ENCODE peak calls at places on chromosomes 5 and 9, in nine cellular contexts. P, R, I, C, H, D, E, G and B are unnamed samples.
A peak's percentile ranks its signal among the peaks of the same experiment; 100 is the strongest.

GRCh38 chr9:36572515-36573418 is at the start of gene MELK:
- DNase-seq in P (peak; percentile 81), R (peak; percentile 91), I (peak; percentile 81), C (peak; percentile 75), H (peak; percentile 93), D (peak; percentile 78), E (peak; percentile 89), G (peak; percentile 83), B (peak; percentile 94)

GRCh38 chr5:33925278-33925677 is 10.9 kb upstream of the RXFP3 start:
- DNase-seq in P (no peak), R (no peak), I (no peak), C (no peak), H (no peak), D (no peak), E (no peak), G (no peak), B (no peak)

GRCh38 chr5:52799358-52799982 is 11.8 kb downstream of the ITGA1 start:
- DNase-seq in P (peak; percentile 88), R (no peak), I (peak; percentile 38), C (no peak), H (peak; percentile 62), D (no peak), E (peak; percentile 52), G (no peak), B (no peak)

GRCh38 chr5:150153957-150154617 is 1.6 kb downstream of the PDGFRB start:
- DNase-seq in P (peak; percentile 76), R (no peak), I (no peak), C (no peak), H (no peak), D (no peak), E (no peak), G (no peak), B (no peak)

GRCh38 chr5:56055859-56056258 is 61.1 kb upstream of the IL6ST start:
- DNase-seq in P (no peak), R (no peak), I (no peak), C (no peak), H (no peak), D (no peak), E (no peak), G (no peak), B (no peak)

GRCh38 chr5:147396070-147396469 is 113.8 kb downstream of the DPYSL3 start:
- DNase-seq in P (peak; percentile 81), R (no peak), I (no peak), C (no peak), H (peak; percentile 69), D (no peak), E (no peak), G (no peak), B (peak; percentile 71)

GRCh38 chr9:33988219-33988890 is 60.3 kb downstream of the UBAP2 start:
- DNase-seq in P (no peak), R (peak; percentile 48), I (no peak), C (no peak), H (no peak), D (no peak), E (no peak), G (peak; percentile 19), B (no peak)

GRCh38 chr9:93575706-93576295 is 583 bp upstream of the PHF2 start:
- DNase-seq in P (peak; percentile 28), R (peak; percentile 69), I (peak; percentile 46), C (no peak), H (peak; percentile 86), D (peak; percentile 44), E (peak; percentile 52), G (no peak), B (peak; percentile 89)

GRCh38 chr5:82386576-82386975 is 108.4 kb upstream of the RPS23 start:
- DNase-seq in P (peak; percentile 72), R (no peak), I (no peak), C (no peak), H (no peak), D (no peak), E (no peak), G (no peak), B (no peak)